ENCODE peak calls at places on chromosome 9, in eight cellular contexts. One of them, this sample, is unnamed.

GRCh38 chr9:135106551-135107270 is 19.2 kb downstream of the OLFM1 start:
- DNase-seq in anterior cingulate cortex: no peak
- DNase-seq in Daoy: no peak
- DNase-seq in brain microvascular endothelial cell: no peak
- DNase-seq in left ventricle myocardium inferior: no peak
- DNase-seq in sciatic nerve: no peak
- DNase-seq in amniotic stem cell: no peak
- DNase-seq in HFF-Myc: no peak
- DNase-seq in this sample: no peak

GRCh38 chr9:35110327-35110758 is 5.3 kb downstream of the ATOSB start:
- DNase-seq in anterior cingulate cortex: peak
- DNase-seq in Daoy: peak
- DNase-seq in brain microvascular endothelial cell: peak
- DNase-seq in left ventricle myocardium inferior: no peak
- DNase-seq in sciatic nerve: no peak
- DNase-seq in amniotic stem cell: peak
- DNase-seq in HFF-Myc: no peak
- DNase-seq in this sample: peak

GRCh38 chr9:127311239-127311741 is 46.7 kb downstream of the GARNL3 start:
- DNase-seq in anterior cingulate cortex: no peak
- DNase-seq in Daoy: peak
- DNase-seq in brain microvascular endothelial cell: peak
- DNase-seq in left ventricle myocardium inferior: no peak
- DNase-seq in sciatic nerve: no peak
- DNase-seq in amniotic stem cell: peak
- DNase-seq in HFF-Myc: no peak
- DNase-seq in this sample: peak

GRCh38 chr9:125759812-125760134 is 12.6 kb downstream of the PBX3 start:
- DNase-seq in anterior cingulate cortex: no peak
- DNase-seq in Daoy: no peak
- DNase-seq in brain microvascular endothelial cell: no peak
- DNase-seq in left ventricle myocardium inferior: no peak
- DNase-seq in sciatic nerve: no peak
- DNase-seq in amniotic stem cell: no peak
- DNase-seq in HFF-Myc: no peak
- DNase-seq in this sample: no peak

GRCh38 chr9:120876842-120877240 is at the start of gene PHF19:
- DNase-seq in anterior cingulate cortex: no peak
- DNase-seq in Daoy: peak
- DNase-seq in brain microvascular endothelial cell: no peak
- DNase-seq in left ventricle myocardium inferior: peak
- DNase-seq in sciatic nerve: peak
- DNase-seq in amniotic stem cell: no peak
- DNase-seq in HFF-Myc: no peak
- DNase-seq in this sample: peak

GRCh38 chr9:20331095-20331685 is 291.1 kb downstream of the MLLT3 start:
- DNase-seq in anterior cingulate cortex: no peak
- DNase-seq in Daoy: no peak
- DNase-seq in brain microvascular endothelial cell: no peak
- DNase-seq in left ventricle myocardium inferior: no peak
- DNase-seq in sciatic nerve: no peak
- DNase-seq in amniotic stem cell: no peak
- DNase-seq in HFF-Myc: no peak
- DNase-seq in this sample: no peak

GRCh38 chr9:36878986-36879982 is 154.8 kb downstream of the PAX5 start:
- DNase-seq in anterior cingulate cortex: no peak
- DNase-seq in Daoy: no peak
- DNase-seq in brain microvascular endothelial cell: no peak
- DNase-seq in left ventricle myocardium inferior: no peak
- DNase-seq in sciatic nerve: no peak
- DNase-seq in amniotic stem cell: no peak
- DNase-seq in HFF-Myc: no peak
- DNase-seq in this sample: no peak

GRCh38 chr9:127979333-127980055 is 1.3 kb downstream of the EEIG1 start:
- DNase-seq in anterior cingulate cortex: peak
- DNase-seq in Daoy: peak
- DNase-seq in brain microvascular endothelial cell: no peak
- DNase-seq in left ventricle myocardium inferior: peak
- DNase-seq in sciatic nerve: peak
- DNase-seq in amniotic stem cell: no peak
- DNase-seq in HFF-Myc: no peak
- DNase-seq in this sample: no peak

GRCh38 chr9:112115955-112116354 is 59.1 kb downstream of the SUSD1 start:
- DNase-seq in anterior cingulate cortex: no peak
- DNase-seq in Daoy: no peak
- DNase-seq in brain microvascular endothelial cell: no peak
- DNase-seq in left ventricle myocardium inferior: no peak
- DNase-seq in sciatic nerve: no peak
- DNase-seq in amniotic stem cell: no peak
- DNase-seq in HFF-Myc: no peak
- DNase-seq in this sample: no peak

GRCh38 chr9:6557883-6558282 is 87.6 kb downstream of the GLDC start:
- DNase-seq in anterior cingulate cortex: no peak
- DNase-seq in Daoy: peak
- DNase-seq in brain microvascular endothelial cell: no peak
- DNase-seq in left ventricle myocardium inferior: no peak
- DNase-seq in sciatic nerve: no peak
- DNase-seq in amniotic stem cell: no peak
- DNase-seq in HFF-Myc: no peak
- DNase-seq in this sample: no peak

GRCh38 chr9:92299116-92299515 is 5.6 kb upstream of the IARS1 start:
- DNase-seq in anterior cingulate cortex: no peak
- DNase-seq in Daoy: no peak
- DNase-seq in brain microvascular endothelial cell: no peak
- DNase-seq in left ventricle myocardium inferior: no peak
- DNase-seq in sciatic nerve: no peak
- DNase-seq in amniotic stem cell: no peak
- DNase-seq in HFF-Myc: no peak
- DNase-seq in this sample: no peak

GRCh38 chr9:130732793-130733221 is 39.2 kb downstream of the EXOSC2 start:
- DNase-seq in anterior cingulate cortex: no peak
- DNase-seq in Daoy: no peak
- DNase-seq in brain microvascular endothelial cell: no peak
- DNase-seq in left ventricle myocardium inferior: no peak
- DNase-seq in sciatic nerve: no peak
- DNase-seq in amniotic stem cell: no peak
- DNase-seq in HFF-Myc: no peak
- DNase-seq in this sample: no peak

GRCh38 chr9:117434568-117434967 is 19.7 kb upstream of the ASTN2 start:
- DNase-seq in anterior cingulate cortex: no peak
- DNase-seq in Daoy: no peak
- DNase-seq in brain microvascular endothelial cell: no peak
- DNase-seq in left ventricle myocardium inferior: no peak
- DNase-seq in sciatic nerve: no peak
- DNase-seq in amniotic stem cell: no peak
- DNase-seq in HFF-Myc: no peak
- DNase-seq in this sample: no peak

GRCh38 chr9:4111233-4112000 is 188.5 kb downstream of the GLIS3 start:
- DNase-seq in anterior cingulate cortex: no peak
- DNase-seq in Daoy: no peak
- DNase-seq in brain microvascular endothelial cell: no peak
- DNase-seq in left ventricle myocardium inferior: no peak
- DNase-seq in sciatic nerve: no peak
- DNase-seq in amniotic stem cell: no peak
- DNase-seq in HFF-Myc: peak
- DNase-seq in this sample: no peak

GRCh38 chr9:112640311-112640710 is 77.6 kb downstream of the INIP start:
- DNase-seq in anterior cingulate cortex: no peak
- DNase-seq in Daoy: no peak
- DNase-seq in brain microvascular endothelial cell: no peak
- DNase-seq in left ventricle myocardium inferior: no peak
- DNase-seq in sciatic nerve: no peak
- DNase-seq in amniotic stem cell: no peak
- DNase-seq in HFF-Myc: no peak
- DNase-seq in this sample: no peak

GRCh38 chr9:71001780-71002386 is 119.5 kb downstream of the TRPM3 start:
- DNase-seq in anterior cingulate cortex: no peak
- DNase-seq in Daoy: peak
- DNase-seq in brain microvascular endothelial cell: no peak
- DNase-seq in left ventricle myocardium inferior: no peak
- DNase-seq in sciatic nerve: no peak
- DNase-seq in amniotic stem cell: peak
- DNase-seq in HFF-Myc: no peak
- DNase-seq in this sample: peak

GRCh38 chr9:16986441-16987387 is 116.2 kb upstream of the BNC2 start:
- DNase-seq in anterior cingulate cortex: no peak
- DNase-seq in Daoy: peak
- DNase-seq in brain microvascular endothelial cell: peak
- DNase-seq in left ventricle myocardium inferior: no peak
- DNase-seq in sciatic nerve: no peak
- DNase-seq in amniotic stem cell: no peak
- DNase-seq in HFF-Myc: peak
- DNase-seq in this sample: peak

GRCh38 chr9:89080193-89080592 is 88.9 kb downstream of the S1PR3 start:
- DNase-seq in anterior cingulate cortex: no peak
- DNase-seq in Daoy: no peak
- DNase-seq in brain microvascular endothelial cell: no peak
- DNase-seq in left ventricle myocardium inferior: peak
- DNase-seq in sciatic nerve: peak
- DNase-seq in amniotic stem cell: no peak
- DNase-seq in HFF-Myc: no peak
- DNase-seq in this sample: no peak

GRCh38 chr9:133419005-133419404 is 1.2 kb upstream of the REXO4 start:
- DNase-seq in anterior cingulate cortex: no peak
- DNase-seq in Daoy: no peak
- DNase-seq in brain microvascular endothelial cell: no peak
- DNase-seq in left ventricle myocardium inferior: no peak
- DNase-seq in sciatic nerve: no peak
- DNase-seq in amniotic stem cell: no peak
- DNase-seq in HFF-Myc: no peak
- DNase-seq in this sample: no peak

GRCh38 chr9:137305788-137306545 is 3.9 kb upstream of the NRARP start:
- DNase-seq in anterior cingulate cortex: no peak
- DNase-seq in Daoy: peak
- DNase-seq in brain microvascular endothelial cell: no peak
- DNase-seq in left ventricle myocardium inferior: peak
- DNase-seq in sciatic nerve: peak
- DNase-seq in amniotic stem cell: no peak
- DNase-seq in HFF-Myc: no peak
- DNase-seq in this sample: no peak

GRCh38 chr9:121767176-121767769 is 115.8 kb downstream of the DAB2IP start:
- DNase-seq in anterior cingulate cortex: no peak
- DNase-seq in Daoy: no peak
- DNase-seq in brain microvascular endothelial cell: no peak
- DNase-seq in left ventricle myocardium inferior: no peak
- DNase-seq in sciatic nerve: no peak
- DNase-seq in amniotic stem cell: no peak
- DNase-seq in HFF-Myc: no peak
- DNase-seq in this sample: no peak